ENCODE peak calls at places on chromosomes 6 and 20, in five cellular contexts. G, E, D, H and F are unnamed samples.

GRCh38 chr6:121573466-121573865 is 138.0 kb downstream of the GJA1 start:
- DNase-seq in D (no peak), H (peak), E (no peak), G (no peak), F (peak)

GRCh38 chr6:29792123-29793035 is 35.2 kb upstream of the HLA-G start:
- DNase-seq in H (peak), G (peak), D (peak), E (peak), F (peak)

GRCh38 chr20:5797843-5798462 is 47.8 kb downstream of the SHLD1 start:
- DNase-seq in H (no peak), D (no peak), G (no peak), E (peak), F (peak)

GRCh38 chr6:34743625-34744293 is 13.5 kb upstream of the SNRPC start:
- DNase-seq in H (no peak), G (no peak), E (peak), D (no peak), F (no peak)

GRCh38 chr6:108118791-108119211 is 44.3 kb upstream of the OSTM1 start:
- DNase-seq in H (peak), G (no peak), E (no peak), D (peak), F (peak)

GRCh38 chr6:108760158-108761050 is 87.8 kb upstream of the ARMC2 start:
- DNase-seq in G (no peak), D (no peak), E (no peak), H (no peak), F (no peak)

GRCh38 chr6:100452998-100453397 is 11.7 kb downstream of the SIM1 start:
- DNase-seq in G (no peak), E (peak), D (no peak), H (no peak), F (peak)

GRCh38 chr6:15698474-15698873 is 35.6 kb upstream of the DTNBP1 start:
- DNase-seq in D (no peak), E (no peak), H (no peak), G (no peak), F (no peak)

GRCh38 chr6:27584326-27584725 is 111.4 kb upstream of the ZNF184 start:
- DNase-seq in H (no peak), D (no peak), E (no peak), G (no peak), F (no peak)

GRCh38 chr6:68642081-68642480 is 7.0 kb downstream of the ADGRB3 start:
- DNase-seq in D (no peak), H (no peak), E (no peak), G (no peak), F (no peak)

GRCh38 chr20:34088871-34089479 is 23.1 kb downstream of the EIF2S2 start:
- DNase-seq in E (no peak), H (no peak), D (no peak), G (no peak), F (no peak)

GRCh38 chr6:117456998-117457397 is 25.5 kb upstream of the DCBLD1 start:
- DNase-seq in D (no peak), G (no peak), H (no peak), E (no peak), F (no peak)

GRCh38 chr6:98486052-98486451 is 348.3 kb upstream of the POU3F2 start:
- DNase-seq in E (no peak), G (no peak), D (no peak), H (no peak), F (no peak)

GRCh38 chr6:145147981-145148380 is 587.3 kb downstream of the EPM2A start:
- DNase-seq in D (no peak), H (no peak), G (no peak), E (no peak), F (no peak)